ENCODE peak calls at places on chromosomes 16 and 17, in nine cellular contexts. G is heart left ventricle; A is neuronal stem cell; V is neural progenitor cell; O is psoas muscle; R is H1; K is CD8-positive, alpha-beta T cell; E is colonic mucosa; D is GM12878. J is an unnamed sample. For H3K27me3, the result is how much of the 10 kb centered on the place peaks cover.

GRCh38 chr16:18804540-18804939 is 3.2 kb upstream of the ARL6IP1 start:
- DNase-seq in K (no peak), V (peak), G (no peak), O (no peak), E (no peak), R (no peak), A (no peak), D (no peak), J (no peak)

GRCh38 chr17:60665602-60666001 is 12.0 kb upstream of the BCAS3 start:
- DNase-seq in O (no peak), K (no peak), G (no peak), A (no peak), R (no peak), V (no peak), D (no peak), E (no peak), J (no peak)

GRCh38 chr16:87392823-87393679 is 915 bp downstream of the MAP1LC3B start:
- DNase-seq in K (peak), A (peak), D (no peak), R (no peak), V (peak), E (peak), G (peak), O (no peak), J (no peak)

GRCh38 chr16:67562918-67563707 is 787 bp downstream of the CTCF start:
- DNase-seq in G (peak), D (no peak), V (peak), O (peak), A (peak), E (peak), K (peak), R (no peak), J (no peak)

GRCh38 chr17:33523577-33523981 is 230.5 kb upstream of the ASIC2 start:
- DNase-seq in G (no peak), V (no peak), D (no peak), E (peak), R (no peak), O (peak), A (no peak), K (no peak), J (no peak)

GRCh38 chr17:44383861-44384260 is 5.6 kb downstream of the ITGA2B start:
- DNase-seq in D (no peak), K (no peak), R (no peak), O (no peak), G (no peak), A (no peak), E (no peak), V (no peak), J (no peak)

GRCh38 chr16:8402981-8403853 is 187.1 kb downstream of the TMEM114 start:
- DNase-seq in E (peak), K (no peak), D (no peak), G (no peak), A (no peak), R (no peak), O (no peak), V (peak), J (no peak)

GRCh38 chr17:76834889-76835288 is 33.3 kb upstream of the MGAT5B start:
- DNase-seq in A (no peak), V (no peak), G (no peak), E (no peak), D (no peak), O (no peak), K (no peak), R (no peak), J (no peak)

GRCh38 chr17:62666061-62666800 is 38.8 kb downstream of the MRC2 start:
- DNase-seq in R (no peak), G (no peak), O (no peak), A (no peak), V (no peak), E (no peak), K (no peak), D (no peak), J (no peak)

GRCh38 chr17:76793775-76794174 is 55.9 kb downstream of the MFSD11 start:
- DNase-seq in D (no peak), O (no peak), V (peak), R (no peak), K (no peak), E (no peak), A (no peak), G (no peak), J (no peak)

GRCh38 chr17:17545031-17545820 is 46.3 kb downstream of the PEMT start:
- DNase-seq in D (no peak), O (peak), K (no peak), E (no peak), V (no peak), A (no peak), G (no peak), R (no peak), J (no peak)

GRCh38 chr16:57485916-57486857 is at the start of gene DOK4:
- DNase-seq in G (peak), R (no peak), A (peak), V (peak), D (no peak), E (peak), K (peak), O (peak), J (no peak)

GRCh38 chr17:82241926-82242697 is 13.3 kb downstream of the SLC16A3 start:
- DNase-seq in G (peak), A (no peak), K (no peak), R (no peak), V (no peak), E (no peak), D (no peak), O (peak), J (no peak)

GRCh38 chr17:48639136-48639535 is 13.0 kb upstream of the HOXB9 start:
- DNase-seq in G (no peak), E (peak), V (no peak), A (no peak), K (no peak), O (no peak), D (no peak), R (no peak), J (no peak)

GRCh38 chr16:12801511-12802042 is 2.1 kb downstream of the CPPED1 start:
- DNase-seq in G (peak), V (no peak), O (no peak), A (no peak), K (no peak), D (peak), E (peak), R (no peak), J (no peak)

GRCh38 chr17:35773674-35774425 is 13.2 kb downstream of the C17orf50 start:
- DNase-seq in A (no peak), R (no peak), E (no peak), G (no peak), D (no peak), V (no peak), O (no peak), K (no peak), J (no peak)

GRCh38 chr17:79818026-79818758 is 21.0 kb downstream of the CBX4 start:
- DNase-seq in E (no peak), A (no peak), K (no peak), G (no peak), O (no peak), R (no peak), V (no peak), D (no peak), J (no peak)

GRCh38 chr17:79821331-79822095 is 17.7 kb downstream of the CBX4 start:
- DNase-seq in D (no peak), G (no peak), R (no peak), E (no peak), O (no peak), A (no peak), V (no peak), K (no peak), J (no peak)

GRCh38 chr17:79820959-79821330 is 18.3 kb downstream of the CBX4 start:
- DNase-seq in K (no peak), O (no peak), A (no peak), V (no peak), G (no peak), E (no peak), D (no peak), R (no peak), J (no peak)

GRCh38 chr17:79819085-79819484 is 20.2 kb downstream of the CBX4 start:
- DNase-seq in A (no peak), G (no peak), K (no peak), V (no peak), R (no peak), O (no peak), E (no peak), D (no peak), J (no peak)

DNA sequence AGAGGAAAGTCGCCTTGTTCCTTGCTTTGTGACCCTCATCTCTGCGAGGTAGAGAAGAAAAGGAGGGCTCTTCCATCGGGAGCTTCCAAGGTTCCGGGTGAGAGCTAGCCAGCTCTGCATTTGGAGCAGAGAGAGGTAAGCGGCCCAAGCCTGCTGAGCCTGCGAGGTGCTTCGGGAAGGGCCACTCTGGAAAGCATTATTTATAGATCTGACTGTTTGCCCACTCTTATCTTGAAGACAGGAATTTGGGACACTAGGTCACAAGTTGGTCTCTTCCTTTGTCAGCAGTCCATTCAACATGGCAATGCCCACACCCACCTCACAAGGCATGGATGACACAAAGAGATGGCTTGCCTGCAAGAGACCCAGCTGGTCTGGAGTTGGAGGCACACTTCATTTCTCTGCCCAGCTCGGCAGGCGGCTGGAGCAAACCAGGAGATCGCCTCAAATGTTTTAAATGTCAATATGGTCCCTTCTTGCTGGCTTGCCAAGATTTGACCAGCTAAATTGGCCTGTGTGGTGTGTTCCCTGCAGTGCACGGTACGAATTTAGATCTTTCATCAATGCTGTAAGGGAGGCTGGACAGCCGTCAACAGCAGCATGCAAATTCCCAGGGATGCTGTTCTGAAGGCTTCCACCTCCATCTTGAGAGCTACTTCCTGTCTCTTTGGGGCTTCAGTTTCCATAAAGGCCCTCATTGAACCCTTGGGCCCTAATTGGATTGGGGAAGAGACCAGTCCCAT is 19.5 kb downstream of the CBX4 start:
- DNase-seq in A (no peak), R (no peak), K (no peak), G (no peak), V (no peak), O (no peak), E (no peak), D (no peak), J (no peak)
- H3K27me3 ChIP-seq in A (half or more), R (half or more), K (under half), G (under half), V (half or more), O (under half), E (under half), D (under half), J (under half)

GRCh38 chr16:1913327-1914083 is 4.7 kb downstream of the HS3ST6 start:
- DNase-seq in A (no peak), R (no peak), G (no peak), D (no peak), V (peak), O (no peak), K (no peak), E (peak), J (no peak)
- H3K27me3 ChIP-seq in A (under half), R (under half), G (half or more), D (under half), V (under half), O (under half), K (under half), E (under half), J (half or more)

DNA sequence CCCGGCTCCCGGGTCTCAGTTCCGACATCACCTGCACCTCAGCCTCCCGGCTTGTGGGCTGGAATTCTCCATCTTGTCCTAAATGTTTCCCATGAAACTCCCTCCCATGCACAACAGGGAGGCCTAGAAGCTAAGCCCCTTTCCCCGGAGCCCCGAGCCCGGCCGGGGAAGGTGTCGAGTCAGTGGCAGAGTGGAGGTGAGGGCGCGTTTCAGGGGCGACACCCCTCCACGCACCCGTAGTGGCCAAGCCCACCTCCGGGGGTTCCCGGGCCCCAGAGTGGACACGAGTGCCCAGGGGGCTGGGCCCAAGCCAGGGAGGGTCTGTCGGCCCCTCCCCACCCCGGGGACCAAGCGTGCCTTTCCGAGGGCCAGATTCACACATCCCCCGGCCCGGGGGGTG is 25.0 kb upstream of the C1QTNF8 start:
- DNase-seq in G (no peak), V (no peak), K (no peak), D (no peak), R (no peak), E (no peak), O (no peak), A (no peak), J (no peak)
- H3K27me3 ChIP-seq in G (under half), V (under half), K (under half), D (under half), R (under half), E (under half), O (under half), A (under half), J (under half)

GRCh38 chr16:49281481-49281842 is at the start of gene CBLN1:
- DNase-seq in O (no peak), D (no peak), R (no peak), K (no peak), A (no peak), V (no peak), E (no peak), G (no peak), J (no peak)
- H3K27me3 ChIP-seq in O (under half), D (under half), R (half or more), K (under half), A (half or more), V (half or more), E (half or more), G (half or more), J (under half)

GRCh38 chr16:88783391-88784073 is 1.5 kb downstream of the PIEZO1 start:
- DNase-seq in D (no peak), K (no peak), R (no peak), E (peak), G (no peak), A (no peak), O (no peak), V (no peak), J (no peak)

GRCh38 chr16:88785106-88785924 is at the start of gene PIEZO1:
- DNase-seq in E (peak), K (peak), A (no peak), V (peak), O (peak), R (no peak), G (peak), D (no peak), J (no peak)

GRCh38 chr16:88784856-88785105 is 239 bp downstream of the PIEZO1 start:
- DNase-seq in A (no peak), V (no peak), K (no peak), G (no peak), O (no peak), D (no peak), E (no peak), R (no peak), J (no peak)

GRCh38 chr16:88782454-88783390 is 2.3 kb downstream of the PIEZO1 start:
- DNase-seq in G (no peak), K (no peak), E (no peak), A (no peak), V (no peak), D (no peak), O (no peak), R (no peak), J (no peak)

DNA sequence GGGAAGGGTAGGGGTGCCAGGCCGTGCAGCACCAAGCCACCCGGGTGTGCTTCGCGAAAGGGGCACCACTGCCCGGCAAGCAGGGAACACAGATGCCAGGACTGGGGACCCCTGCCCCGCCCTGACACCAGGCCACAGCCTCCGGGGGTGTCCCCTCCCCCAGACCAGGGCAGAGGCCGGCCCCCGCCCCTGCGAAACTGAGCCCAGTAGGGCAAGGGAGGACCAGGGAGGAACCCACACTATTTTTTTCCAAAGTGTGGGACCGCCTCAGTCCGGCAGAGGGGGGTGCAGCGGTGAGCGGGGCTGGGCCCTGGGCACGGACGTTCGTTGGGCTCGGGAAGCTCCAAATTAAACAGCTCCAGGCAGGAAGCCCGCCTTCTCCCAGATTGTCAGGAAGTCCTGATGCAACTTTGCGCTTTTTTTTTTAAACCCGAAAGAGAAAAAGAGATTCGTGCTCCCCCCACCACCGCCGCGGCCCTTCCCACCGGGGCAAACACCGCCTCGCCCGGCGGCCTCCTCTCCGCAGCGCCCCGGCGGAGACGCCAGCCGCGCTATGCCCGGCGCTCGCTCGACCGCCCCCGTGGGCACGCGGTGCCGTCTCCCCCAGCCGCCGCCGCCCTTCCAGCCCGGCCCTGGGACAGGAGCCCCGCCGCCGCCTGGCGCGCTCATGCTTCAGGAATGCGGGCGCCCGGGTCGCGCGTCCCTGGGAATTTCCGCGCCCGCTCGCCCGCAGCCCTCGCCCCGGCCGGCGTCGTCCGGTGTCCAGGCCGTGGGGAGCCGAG is 755 bp downstream of the PIEZO1 start:
- DNase-seq in E (peak), R (no peak), K (no peak), O (peak), V (peak), A (no peak), G (peak), D (no peak), J (no peak)
- H3K27me3 ChIP-seq in E (under half), R (under half), K (under half), O (under half), V (under half), A (under half), G (under half), D (under half), J (under half)

J was measured in esophagus squamous epithelium.